ENCODE peak calls at places on chromosome X, in eight cellular contexts. P is right lobe of liver; I is right atrium auricular region; N is WERI-Rb-1; U is A549; D is mesendoderm; J is heart right ventricle; M is CD4-positive, alpha-beta memory T cell. X is an unnamed sample.

GRCh38 chrX:68831405-68832100 is 2.7 kb downstream of the EFNB1 start:
- DNase-seq in P (no peak), I (peak), N (no peak), U (no peak), D (no peak), J (no peak), M (no peak), X (no peak)

GRCh38 chrX:4263005-4263404 is 549.6 kb upstream of the PRKX start:
- DNase-seq in P (no peak), I (no peak), N (no peak), U (peak), D (peak), J (no peak), M (no peak), X (no peak)

GRCh38 chrX:92260102-92260501 is 480.9 kb downstream of the PCDH11X start:
- DNase-seq in P (no peak), I (no peak), N (no peak), U (peak), D (peak), J (no peak), M (no peak), X (no peak)

GRCh38 chrX:859329-859728 is 228.7 kb downstream of the SHOX start:
- DNase-seq in P (no peak), I (no peak), N (no peak), U (no peak), D (no peak), J (no peak), M (no peak), X (no peak)

GRCh38 chrX:154013001-154013421 is 6.7 kb downstream of the IRAK1 start:
- DNase-seq in P (no peak), I (no peak), N (no peak), U (no peak), D (no peak), J (no peak), M (no peak), X (no peak)

GRCh38 chrX:71542825-71543224 is 9.9 kb downstream of the OGT start:
- DNase-seq in P (no peak), I (no peak), N (no peak), U (no peak), D (no peak), J (no peak), M (no peak), X (no peak)

GRCh38 chrX:111098874-111099273 is 2.9 kb downstream of the PAK3 start:
- DNase-seq in P (peak), I (no peak), N (peak), U (peak), D (peak), J (peak), M (peak), X (no peak)

GRCh38 chrX:143461616-143462015 is 55.7 kb downstream of the SPANXN3 start:
- DNase-seq in P (no peak), I (no peak), N (no peak), U (no peak), D (no peak), J (no peak), M (no peak), X (no peak)

GRCh38 chrX:152907084-152907651 is 9.3 kb downstream of the ZNF185 start:
- DNase-seq in P (no peak), I (no peak), N (no peak), U (no peak), D (peak), J (no peak), M (no peak), X (peak)

GRCh38 chrX:19774905-19775304 is 112.5 kb downstream of the SH3KBP1 start:
- DNase-seq in P (no peak), I (no peak), N (no peak), U (no peak), D (no peak), J (no peak), M (no peak), X (no peak)

GRCh38 chrX:122565952-122566351 is 618.1 kb upstream of the GRIA3 start:
- DNase-seq in P (no peak), I (no peak), N (no peak), U (peak), D (peak), J (no peak), M (no peak), X (peak)

GRCh38 chrX:134849390-134849789 is 141.4 kb upstream of the SMIM10 start:
- DNase-seq in P (no peak), I (no peak), N (no peak), U (no peak), D (no peak), J (no peak), M (no peak), X (no peak)

GRCh38 chrX:13692771-13693231 is 3.9 kb downstream of the RAB9A start:
- DNase-seq in P (no peak), I (no peak), N (no peak), U (no peak), D (no peak), J (no peak), M (no peak), X (no peak)
- H3K4me3 ChIP-seq in P (no peak), I (no peak), N (no peak), U (no peak), D (no peak), J (no peak), M (no peak), X (no peak)

GRCh38 chrX:73213734-73214133 is 917 bp downstream of the NAP1L2 start:
- DNase-seq in P (no peak), I (no peak), N (no peak), U (no peak), D (no peak), J (no peak), M (no peak), X (no peak)

GRCh38 chrX:73214366-73215094 is at the start of gene NAP1L2:
- DNase-seq in P (peak), I (peak), N (no peak), U (peak), D (peak), J (peak), M (peak), X (no peak)

DNA sequence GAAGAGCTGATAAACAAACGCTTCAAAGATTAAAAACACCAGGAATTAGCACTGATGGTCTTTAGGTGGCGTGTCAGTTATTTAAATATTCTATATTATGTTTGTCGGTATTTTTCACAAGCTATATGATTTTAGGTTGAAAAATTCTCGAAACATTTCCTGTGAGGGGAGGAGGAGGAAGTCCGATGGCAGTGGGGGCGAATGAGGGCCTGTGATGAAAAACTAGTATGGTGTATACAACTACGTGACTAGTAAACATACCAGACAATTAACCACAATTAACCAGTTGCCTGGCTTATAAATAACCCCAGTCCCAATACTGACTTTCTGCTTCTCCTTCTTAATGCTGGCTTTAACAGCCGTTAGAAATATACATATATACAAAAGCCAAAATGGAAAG is 612 bp upstream of the NAP1L2 start:
- DNase-seq in P (no peak), I (no peak), N (no peak), U (no peak), D (no peak), J (no peak), M (no peak), X (no peak)
- H3K4me3 ChIP-seq in P (no peak), I (peak), N (no peak), U (peak), D (no peak), J (peak), M (peak), X (peak)

DNA sequence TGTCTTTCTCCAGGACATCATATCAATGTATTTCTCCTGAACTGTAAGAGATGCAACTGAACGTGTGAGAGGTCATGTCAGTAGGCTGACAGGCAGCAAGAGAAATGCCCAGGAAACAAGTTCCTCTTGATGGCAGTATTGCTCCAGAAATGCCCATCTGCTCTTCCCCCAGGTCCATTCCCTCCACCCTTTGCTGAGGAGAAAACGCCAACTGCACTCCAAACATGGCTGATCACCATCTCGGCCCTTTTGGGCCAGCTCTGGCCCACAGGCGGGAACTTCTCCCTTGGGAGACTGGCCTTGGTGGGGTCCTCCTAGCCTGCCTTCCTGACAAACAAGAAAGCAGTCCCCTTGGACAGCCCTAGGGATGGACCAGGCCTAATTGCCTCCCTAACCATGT is 276.5 kb upstream of the AGTR2 start:
- DNase-seq in P (no peak), I (peak), N (peak), U (peak), D (peak), J (no peak), M (peak), X (no peak)
- H3K4me3 ChIP-seq in P (no peak), I (no peak), N (peak), U (no peak), D (no peak), J (no peak), M (no peak), X (no peak)

GRCh38 chrX:151710457-151710856 is 5.4 kb upstream of the FATE1 start:
- DNase-seq in P (no peak), I (no peak), N (no peak), U (no peak), D (no peak), J (no peak), M (no peak), X (no peak)

GRCh38 chrX:151712253-151712652 is 3.6 kb upstream of the FATE1 start:
- DNase-seq in P (peak), I (no peak), N (no peak), U (no peak), D (no peak), J (no peak), M (no peak), X (no peak)

GRCh38 chrX:151708821-151709220 is 7.0 kb upstream of the FATE1 start:
- DNase-seq in P (no peak), I (no peak), N (no peak), U (no peak), D (no peak), J (no peak), M (no peak), X (no peak)

GRCh38 chrX:151711787-151712186 is 4.0 kb upstream of the FATE1 start:
- DNase-seq in P (peak), I (no peak), N (no peak), U (no peak), D (peak), J (peak), M (no peak), X (no peak)

DNA sequence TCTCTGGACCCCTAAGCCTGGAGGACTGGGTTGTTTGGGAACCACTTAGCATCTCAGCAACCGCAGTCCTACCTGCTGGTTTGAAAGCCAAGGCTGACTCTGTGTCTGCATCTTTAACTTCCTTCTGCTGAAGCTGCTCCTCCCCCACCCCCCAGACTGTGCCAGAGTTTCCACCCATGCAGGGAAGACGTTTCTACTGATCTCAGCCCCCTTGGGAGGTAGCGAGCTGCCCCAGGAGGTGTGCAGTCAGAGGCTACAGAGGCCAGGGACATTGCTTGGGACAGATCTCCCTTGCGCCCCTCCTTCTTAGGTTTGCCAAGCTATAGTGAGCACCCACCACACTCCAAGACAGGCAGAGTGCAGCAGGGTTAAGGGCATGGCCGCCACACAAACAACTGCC is 4.7 kb upstream of the FATE1 start:
- DNase-seq in P (no peak), I (no peak), N (no peak), U (no peak), D (no peak), J (no peak), M (no peak), X (no peak)
- H3K4me3 ChIP-seq in P (no peak), I (no peak), N (no peak), U (no peak), D (no peak), J (no peak), M (no peak), X (no peak)

GRCh38 chrX:139691493-139691842 is 16.5 kb downstream of the MCF2 start:
- DNase-seq in P (no peak), I (no peak), N (no peak), U (no peak), D (peak), J (no peak), M (no peak), X (no peak)

GRCh38 chrX:139692908-139693307 is 15.1 kb downstream of the MCF2 start:
- DNase-seq in P (no peak), I (no peak), N (no peak), U (no peak), D (peak), J (no peak), M (no peak), X (no peak)

GRCh38 chrX:139691843-139692505 is 16.0 kb downstream of the MCF2 start:
- DNase-seq in P (no peak), I (no peak), N (no peak), U (peak), D (peak), J (no peak), M (no peak), X (no peak)

DNA sequence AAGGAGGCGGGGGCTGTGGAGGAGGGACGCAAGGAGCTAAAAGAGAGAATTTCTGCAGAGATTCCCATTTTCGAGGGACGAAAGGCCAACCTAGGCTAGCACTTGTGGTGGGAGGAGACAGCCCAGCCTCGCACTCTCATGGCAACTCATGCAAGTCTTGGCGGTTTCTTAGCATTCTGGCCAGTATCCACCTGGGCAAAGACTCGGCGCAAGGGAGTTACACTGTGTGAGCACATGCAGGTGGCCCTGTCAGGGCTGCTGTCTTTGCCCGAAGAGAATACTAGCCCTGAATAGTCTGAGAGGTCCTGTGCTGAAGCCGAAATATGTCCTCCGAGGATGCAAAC is 15.5 kb downstream of the MCF2 start:
- DNase-seq in P (no peak), I (no peak), N (no peak), U (no peak), D (peak), J (no peak), M (no peak), X (no peak)
- H3K4me3 ChIP-seq in P (peak), I (peak), N (no peak), U (peak), D (no peak), J (peak), M (no peak), X (peak)

X was measured in retinal pigment epithelial cell.